ENCODE peak calls at places on chromosomes 11 and 22, in six cellular contexts. C is GM12892, L is H1, K is GM12878, A is K562, H is HepG2. V is an unnamed sample.

GRCh38 chr22:41231369-41231768 is 9.4 kb downstream of the CHADL start:
- DNase-seq in C (no peak), L (no peak), K (no peak), A (no peak), H (no peak), V (no peak)

GRCh38 chr11:102421262-102421661 is 31.3 kb downstream of the TMEM123 start:
- DNase-seq in C (no peak), L (no peak), K (no peak), A (no peak), H (no peak), V (no peak)

GRCh38 chr11:3049430-3050243 is 7.6 kb downstream of the CARS1 start:
- DNase-seq in C (peak), L (no peak), K (peak), A (no peak), H (no peak), V (peak)

GRCh38 chr11:26649884-26650283 is 72.0 kb downstream of the SLC5A12 start:
- DNase-seq in C (peak), L (peak), K (peak), A (peak), H (peak), V (peak)

GRCh38 chr22:42662114-42663021 is 13.2 kb upstream of the CYB5R3 start:
- DNase-seq in C (peak), L (peak), K (no peak), A (peak), H (no peak), V (peak)

GRCh38 chr22:37054600-37055365 is 3.2 kb downstream of the KCTD17 start:
- DNase-seq in C (no peak), L (no peak), K (no peak), A (no peak), H (no peak), V (no peak)

GRCh38 chr22:48748113-48748859 is 1079.4 kb downstream of the BRD1 start:
- DNase-seq in C (no peak), L (peak), K (no peak), A (no peak), H (no peak), V (no peak)

GRCh38 chr11:86292912-86293606 is 9.0 kb upstream of the HIKESHI start:
- DNase-seq in C (no peak), L (no peak), K (peak), A (no peak), H (no peak), V (no peak)

GRCh38 chr22:29769723-29770321 is 2.7 kb downstream of the UQCR10 start:
- DNase-seq in C (no peak), L (no peak), K (no peak), A (no peak), H (peak), V (no peak)

GRCh38 chr22:30196141-30196866 is 50.3 kb downstream of the LIF start:
- DNase-seq in C (no peak), L (peak), K (peak), A (peak), H (peak), V (no peak)

GRCh38 chr11:25890626-25891250 is 441.2 kb upstream of the ANO3 start:
- DNase-seq in C (no peak), L (no peak), K (no peak), A (no peak), H (no peak), V (no peak)

GRCh38 chr11:97722721-97723120 is 1298.0 kb upstream of the CNTN5 start:
- DNase-seq in C (no peak), L (peak), K (no peak), A (no peak), H (no peak), V (no peak)

GRCh38 chr11:102109896-102110760 is at the start of gene YAP1:
- DNase-seq in C (peak), L (peak), K (no peak), A (peak), H (peak), V (peak)

GRCh38 chr11:72975778-72976520 is 161.7 kb downstream of the ATG16L2 start:
- DNase-seq in C (no peak), L (no peak), K (no peak), A (no peak), H (peak), V (no peak)

GRCh38 chr11:15849265-15849664 is 507.1 kb downstream of the SOX6 start:
- DNase-seq in C (no peak), L (no peak), K (no peak), A (no peak), H (no peak), V (no peak)

GRCh38 chr11:64341429-64341828 is 1.4 kb downstream of the CCDC88B start:
- DNase-seq in C (no peak), L (no peak), K (no peak), A (no peak), H (no peak), V (no peak)

GRCh38 chr11:83717551-83717950 is 431.4 kb upstream of the CCDC90B start:
- DNase-seq in C (no peak), L (no peak), K (no peak), A (no peak), H (no peak), V (no peak)

GRCh38 chr22:24471570-24471969 is 23.6 kb upstream of the UPB1 start:
- DNase-seq in C (no peak), L (peak), K (no peak), A (no peak), H (no peak), V (no peak)

GRCh38 chr22:49966716-49967332 is 6.3 kb downstream of the PIM3 start:
- DNase-seq in C (no peak), L (peak), K (no peak), A (no peak), H (peak), V (no peak)

GRCh38 chr11:130448416-130449068 is at the start of gene ADAMTS15:
- DNase-seq in C (no peak), L (peak), K (no peak), A (no peak), H (peak), V (no peak)

GRCh38 chr11:122843281-122844150 is 5.2 kb downstream of the CRTAM start:
- DNase-seq in C (no peak), L (no peak), K (no peak), A (no peak), H (peak), V (peak)

GRCh38 chr22:29344137-29344536 is 28.6 kb upstream of the RASL10A start:
- DNase-seq in C (no peak), L (no peak), K (no peak), A (no peak), H (peak), V (no peak)

GRCh38 chr22:40070701-40071100 is 75.9 kb downstream of the FAM83F start:
- DNase-seq in C (no peak), L (no peak), K (no peak), A (no peak), H (no peak), V (no peak)

GRCh38 chr22:24875862-24876506 is 70.0 kb downstream of the SGSM1 start:
- DNase-seq in C (no peak), L (peak), K (no peak), A (peak), H (no peak), V (no peak)

GRCh38 chr11:64400096-64400495 is 41.1 kb downstream of the RPS6KA4 start:
- DNase-seq in C (no peak), L (no peak), K (no peak), A (peak), H (no peak), V (no peak)

GRCh38 chr11:23976369-23976768 is 520.5 kb upstream of the LUZP2 start:
- DNase-seq in C (no peak), L (no peak), K (no peak), A (no peak), H (no peak), V (no peak)

GRCh38 chr22:19989725-19990067 is 26.9 kb downstream of the ARVCF start:
- DNase-seq in C (no peak), L (no peak), K (no peak), A (no peak), H (no peak), V (no peak)

GRCh38 chr11:85236211-85236610 is 390.9 kb downstream of the DLG2 start:
- DNase-seq in C (no peak), L (no peak), K (no peak), A (no peak), H (no peak), V (no peak)

GRCh38 chr22:26561756-26562417 is 28.0 kb downstream of the TPST2 start:
- DNase-seq in C (no peak), L (no peak), K (no peak), A (no peak), H (no peak), V (no peak)

GRCh38 chr11:38191101-38191500 is 1593.1 kb upstream of the RAG2 start:
- DNase-seq in C (no peak), L (no peak), K (no peak), A (no peak), H (no peak), V (no peak)

GRCh38 chr11:43933608-43934358 is 8.7 kb upstream of the C11orf96 start:
- DNase-seq in C (no peak), L (no peak), K (no peak), A (no peak), H (no peak), V (no peak)

GRCh38 chr11:27158763-27159679 is 118.4 kb downstream of the BBOX1 start:
- DNase-seq in C (no peak), L (no peak), K (no peak), A (peak), H (peak), V (peak)

GRCh38 chr22:35705141-35705540 is 12.5 kb upstream of the APOL5 start:
- DNase-seq in C (no peak), L (no peak), K (no peak), A (no peak), H (no peak), V (no peak)

GRCh38 chr11:78557236-78557635 is 17.4 kb downstream of the NARS2 start:
- DNase-seq in C (no peak), L (no peak), K (no peak), A (no peak), H (no peak), V (no peak)

GRCh38 chr11:408154-409007 is 6.4 kb downstream of the SIGIRR start:
- DNase-seq in C (no peak), L (peak), K (no peak), A (no peak), H (no peak), V (no peak)

GRCh38 chr11:405323-405975 is 9.3 kb downstream of the SIGIRR start:
- DNase-seq in C (no peak), L (peak), K (no peak), A (no peak), H (no peak), V (no peak)

GRCh38 chr11:407651-408080 is 7.1 kb downstream of the SIGIRR start:
- DNase-seq in C (no peak), L (no peak), K (no peak), A (no peak), H (no peak), V (no peak)

GRCh38 chr11:405976-406795 is 8.6 kb downstream of the SIGIRR start:
- DNase-seq in C (no peak), L (peak), K (no peak), A (no peak), H (no peak), V (no peak)

GRCh38 chr11:406796-407650 is 7.8 kb downstream of the SIGIRR start:
- DNase-seq in C (peak), L (peak), K (peak), A (peak), H (no peak), V (peak)
- TF ChIP-seq POLR2A in C (no peak), L (no peak), K (peak), A (peak), H (no peak), V (no peak)

GRCh38 chr11:13260196-13260962 is 17.2 kb upstream of the BMAL1 start:
- DNase-seq in C (no peak), L (no peak), K (no peak), A (no peak), H (no peak), V (no peak)
- TF ChIP-seq TAF1 in C (no peak), L (no peak), K (no peak), A (no peak), H (no peak), V (no peak)

GRCh38 chr11:32115406-32115805 is 24.5 kb downstream of the RCN1 start:
- DNase-seq in C (no peak), L (no peak), K (no peak), A (no peak), H (no peak), V (no peak)
- TF ChIP-seq POLR2A in C (no peak), L (no peak), K (no peak), A (no peak), H (no peak), V (no peak)

GRCh38 chr11:119403021-119403420 is 20.0 kb downstream of the THY1 start:
- DNase-seq in C (no peak), L (no peak), K (no peak), A (no peak), H (no peak), V (no peak)

GRCh38 chr11:119402470-119402869 is 20.5 kb downstream of the THY1 start:
- DNase-seq in C (no peak), L (no peak), K (no peak), A (no peak), H (no peak), V (no peak)

GRCh38 chr11:119405986-119406385 is 17.0 kb downstream of the THY1 start:
- DNase-seq in C (no peak), L (no peak), K (no peak), A (no peak), H (no peak), V (no peak)

GRCh38 chr11:119400860-119401259 is 19.4 kb upstream of the USP2 start:
- DNase-seq in C (no peak), L (no peak), K (no peak), A (no peak), H (no peak), V (no peak)

DNA sequence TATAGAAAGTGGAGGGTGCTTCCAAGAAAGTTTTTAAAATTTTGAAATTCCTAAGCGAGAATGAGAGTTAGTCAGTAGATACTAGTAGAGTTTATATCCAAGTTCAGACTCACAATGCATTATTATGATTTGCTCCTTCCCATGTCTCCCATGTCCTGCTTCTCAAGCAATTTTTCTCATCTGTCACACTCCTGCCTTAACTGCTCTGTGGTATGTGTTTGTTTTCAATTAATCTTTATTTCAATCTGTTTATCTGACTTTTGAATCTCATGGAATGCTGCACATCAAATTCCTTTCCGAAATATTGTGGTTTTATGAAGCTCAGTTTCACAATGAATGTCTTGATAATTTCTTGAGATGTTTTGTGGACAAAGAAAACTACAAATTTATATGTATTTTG is 18.1 kb downstream of the THY1 start:
- DNase-seq in C (no peak), L (no peak), K (no peak), A (no peak), H (no peak), V (no peak)
- TF ChIP-seq TAF1 in C (no peak), L (no peak), K (no peak), A (no peak), H (no peak), V (no peak)

GRCh38 chr11:109554951-109555350 is 133.0 kb downstream of the C11orf87 start:
- DNase-seq in C (no peak), L (no peak), K (no peak), A (no peak), H (no peak), V (no peak)
- TF ChIP-seq POLR2A in C (no peak), L (no peak), K (no peak), A (no peak), H (no peak), V (no peak)

GRCh38 chr11:94133752-94134151 is 5.1 kb downstream of the PANX1 start:
- DNase-seq in C (no peak), L (no peak), K (no peak), A (no peak), H (no peak), V (no peak)
- TF ChIP-seq TAF1 in C (no peak), L (no peak), K (no peak), A (no peak), H (no peak), V (no peak)